ENCODE peak calls at places on chromosomes 4 and X, in nine cellular contexts. A is brain pericyte; I is coronary artery; O is activated T-helper 1 cell treated with anti-CD3 and anti-CD28 coated beads, Interleukin-2, amount 50 U/mL, for 16 hours; S is ovary; U is HFFc6; P is EL; B is GM12864; Z is fibroblast of the conjunctiva. J is an unnamed sample.

GRCh38 chr4:6316461-6317003 is 46.9 kb downstream of the WFS1 start:
- DNase-seq in P (no peak), Z (no peak), O (no peak), A (no peak), S (no peak), U (no peak), I (no peak), B (no peak), J (no peak)

GRCh38 chr4:6408263-6408662 is 64.2 kb downstream of the PPP2R2C start:
- DNase-seq in Z (no peak), A (no peak), P (no peak), U (no peak), O (no peak), B (no peak), I (no peak), S (no peak), J (no peak)

GRCh38 chrX:2610246-2611170 is 80.6 kb upstream of the CD99 start:
- DNase-seq in P (peak), S (no peak), A (no peak), O (no peak), B (no peak), Z (no peak), I (no peak), U (no peak), J (no peak)

GRCh38 chrX:119726900-119727555 is 31.4 kb upstream of the SOWAHD start:
- DNase-seq in I (no peak), B (no peak), S (no peak), U (peak), O (no peak), Z (no peak), P (peak), A (no peak), J (no peak)

GRCh38 chrX:13345037-13345436 is 25.2 kb upstream of the ATXN3L start:
- DNase-seq in Z (no peak), S (no peak), P (no peak), B (peak), I (no peak), A (no peak), U (no peak), O (no peak), J (no peak)

GRCh38 chrX:150975655-150976390 is 7.3 kb upstream of the HMGB3 start:
- DNase-seq in O (no peak), B (no peak), I (no peak), P (no peak), U (no peak), Z (no peak), S (no peak), A (no peak), J (no peak)

GRCh38 chr4:112296949-112297483 is at the start of gene ALPK1:
- DNase-seq in U (peak), A (peak), O (no peak), B (no peak), S (no peak), Z (peak), P (peak), I (no peak), J (peak)

GRCh38 chrX:133495464-133496391 is 80.4 kb upstream of the GPC4 start:
- DNase-seq in U (no peak), Z (peak), I (peak), O (no peak), S (peak), B (no peak), P (no peak), A (no peak), J (peak)

GRCh38 chr4:168555437-168555836 is 58.6 kb downstream of the PALLD start:
- DNase-seq in Z (no peak), U (no peak), B (no peak), S (no peak), O (no peak), A (no peak), I (no peak), P (no peak), J (no peak)

GRCh38 chr4:169604131-169604900 is 8.1 kb downstream of the NEK1 start:
- DNase-seq in O (no peak), Z (no peak), I (no peak), U (peak), B (no peak), P (peak), A (no peak), S (no peak), J (no peak)